ENCODE peak calls at places on chromosomes 2 and 18, in four cellular contexts. R is neural progenitor cell, N is heart left ventricle, V is adrenal gland. C is an unnamed sample.

GRCh38 chr2:237700583-237701032 is 73.2 kb downstream of the LRRFIP1 start:
- DNase-seq in R (no peak), N (peak; percentile 84), V (peak; percentile 28), C (peak; percentile 78)

GRCh38 chr2:7846607-7847006 is 835.2 kb upstream of the ID2 start:
- DNase-seq in R (no peak), N (no peak), V (no peak), C (no peak)

GRCh38 chr18:392926-393325 is 107.6 kb downstream of the COLEC12 start:
- DNase-seq in R (no peak), N (no peak), V (no peak), C (no peak)

GRCh38 chr18:79567481-79568147 is 112.0 kb upstream of the CTDP1 start:
- DNase-seq in R (peak; percentile 75), N (peak; percentile 80), V (no peak), C (peak; percentile 59)

GRCh38 chr2:202114798-202115197 is 41.7 kb downstream of the KIAA2012 start:
- DNase-seq in R (no peak), N (no peak), V (no peak), C (no peak)

GRCh38 chr2:174836345-174836999 is 72.2 kb upstream of the CHRNA1 start:
- DNase-seq in R (no peak), N (peak; percentile 26), V (peak; percentile 10), C (no peak)

GRCh38 chr2:144111443-144111842 is 408.5 kb downstream of the ZEB2 start:
- DNase-seq in R (no peak), N (no peak), V (peak; percentile 48), C (no peak)

GRCh38 chr18:75090336-75090735 is 118.6 kb downstream of the PTGR3 start:
- DNase-seq in R (no peak), N (no peak), V (no peak), C (no peak)

GRCh38 chr2:67824196-67824595 is 238.6 kb downstream of the C1D start:
- DNase-seq in R (no peak), N (no peak), V (no peak), C (peak; percentile 25)

GRCh38 chr2:33110461-33110860 is 163.7 kb downstream of the LTBP1 start:
- DNase-seq in R (no peak), N (no peak), V (no peak), C (no peak)

GRCh38 chr2:26376799-26377198 is 24.9 kb upstream of the DRC1 start:
- DNase-seq in R (no peak), N (no peak), V (no peak), C (no peak)
- H3K4me1 ChIP-seq in R (peaks cover 9% of the 10 kb centered on the region), N (no peaks in the 10 kb centered on the region), V (no peaks in the 10 kb centered on the region), C (no peaks in the 10 kb centered on the region)

DNA sequence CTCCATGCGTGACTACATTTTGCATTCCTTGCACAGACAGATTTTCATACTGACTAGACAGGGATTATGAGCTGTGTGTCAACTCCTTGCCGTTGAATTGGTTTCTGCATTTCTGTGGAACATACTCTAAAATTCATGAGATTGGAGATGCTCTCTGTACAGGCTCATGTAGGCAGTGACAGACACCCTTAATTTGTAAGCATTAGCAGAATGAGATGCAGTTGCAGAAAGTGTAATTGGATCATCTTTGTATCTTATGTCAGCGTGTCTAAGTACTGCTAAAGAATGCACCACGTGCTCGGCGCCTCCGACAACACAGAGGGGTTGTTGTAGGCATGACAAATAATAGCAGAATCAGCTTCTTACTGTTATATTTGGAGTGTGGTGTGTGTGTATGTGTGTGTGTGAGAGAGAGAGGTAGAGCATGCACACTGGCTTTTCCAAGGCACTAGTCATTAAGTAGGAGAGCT is 212.4 kb downstream of the CMPK2 start:
- DNase-seq in R (no peak), N (no peak), V (no peak), C (no peak)
- H3K27ac ChIP-seq in R (no peak overlapping the region), N (no peak overlapping the region), V (no peak overlapping the region), C (no peak overlapping the region)

GRCh38 chr2:234388591-234388990 is 108.3 kb downstream of the ARL4C start:
- DNase-seq in R (no peak), N (no peak), V (no peak), C (no peak)
- H3K4me1 ChIP-seq in R (no peaks in the 10 kb centered on the region), N (no peaks in the 10 kb centered on the region), V (no peaks in the 10 kb centered on the region), C (no peaks in the 10 kb centered on the region)

GRCh38 chr2:110816404-110817365 is 84.3 kb downstream of the ACOXL start:
- DNase-seq in R (no peak), N (no peak), V (no peak), C (no peak)

GRCh38 chr2:110813896-110814295 is 81.5 kb downstream of the ACOXL start:
- DNase-seq in R (no peak), N (no peak), V (no peak), C (no peak)

GRCh38 chr2:110818767-110819481 is 86.6 kb downstream of the ACOXL start:
- DNase-seq in R (no peak), N (no peak), V (no peak), C (no peak)

GRCh38 chr2:110812726-110813645 is 80.6 kb downstream of the ACOXL start:
- DNase-seq in R (no peak), N (no peak), V (no peak), C (no peak)

DNA sequence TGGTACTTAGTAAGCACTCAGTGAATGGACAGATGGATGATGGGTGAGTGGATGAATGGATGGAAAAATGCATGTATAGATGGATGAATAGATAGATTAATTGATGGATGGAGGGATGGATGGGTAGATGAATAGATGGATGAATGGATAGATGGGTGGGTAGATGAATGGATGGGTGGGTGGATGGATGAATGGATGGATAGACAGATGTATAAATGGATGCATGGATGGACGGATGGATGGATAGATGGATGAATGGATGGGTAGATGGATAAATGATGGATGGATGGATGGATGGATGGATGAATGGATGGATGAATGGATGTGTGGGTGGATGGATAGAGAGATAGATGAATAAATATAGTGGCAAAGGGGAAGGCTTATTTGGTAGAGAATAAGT is 83.6 kb downstream of the ACOXL start:
- DNase-seq in R (no peak), N (no peak), V (no peak), C (no peak)
- H3K27ac ChIP-seq in R (no peak overlapping the region), N (no peak overlapping the region), V (no peak overlapping the region), C (no peak overlapping the region)

GRCh38 chr2:74847075-74847858 is 13.3 kb downstream of the HK2 start:
- DNase-seq in R (no peak), N (no peak), V (no peak), C (no peak)

GRCh38 chr2:74845991-74846390 is 12.1 kb downstream of the HK2 start:
- DNase-seq in R (no peak), N (no peak), V (no peak), C (no peak)

GRCh38 chr2:74844752-74845151 is 10.8 kb downstream of the HK2 start:
- DNase-seq in R (no peak), N (no peak), V (no peak), C (no peak)

GRCh38 chr2:74845217-74845751 is 11.4 kb downstream of the HK2 start:
- DNase-seq in R (peak; percentile 18), N (peak; percentile 91), V (peak; percentile 94), C (peak; percentile 39)

GRCh38 chr2:74846481-74846880 is 12.6 kb downstream of the HK2 start:
- DNase-seq in R (no peak), N (no peak), V (no peak), C (no peak)
- H3K4me1 ChIP-seq in R (peaks cover 30% of the 10 kb centered on the region), N (peaks cover 83% of the 10 kb centered on the region), V (peaks cover 16% of the 10 kb centered on the region), C (no peaks in the 10 kb centered on the region)

GRCh38 chr2:142892715-142893114 is 15.3 kb downstream of the KYNU start:
- DNase-seq in R (no peak), N (no peak), V (peak; percentile 20), C (no peak)
- H3K27ac ChIP-seq in R (no peak overlapping the region), N (no peak overlapping the region), V (no peak overlapping the region), C (no peak overlapping the region)

GRCh38 chr2:105873721-105874120 is 129.0 kb downstream of the NCK2 start:
- DNase-seq in R (peak; percentile 42), N (peak; percentile 47), V (peak; percentile 31), C (no peak)
- H3K4me1 ChIP-seq in R (peaks cover 10% of the 10 kb centered on the region), N (peaks cover 24% of the 10 kb centered on the region), V (no peaks in the 10 kb centered on the region), C (no peaks in the 10 kb centered on the region)

GRCh38 chr2:101442042-101442666 is 32.8 kb downstream of the RFX8 start:
- DNase-seq in R (no peak), N (no peak), V (no peak), C (no peak)
- H3K27ac ChIP-seq in R (no peak overlapping the region), N (no peak overlapping the region), V (no peak overlapping the region), C (no peak overlapping the region)

C was measured in uterus.